ENCODE peak calls at places on chromosome 3, in six cellular contexts. One of them, this sample, is unnamed.

GRCh38 chr3:137191133-137191923 is 233.5 kb downstream of the IL20RB start:
- DNase-seq in AG04450: no peak
- DNase-seq in amygdala: no peak
- DNase-seq in GM13976: no peak
- DNase-seq in fibroblast of gingiva: no peak
- DNase-seq in head of caudate nucleus: no peak
- DNase-seq in this sample: no peak

GRCh38 chr3:17032407-17033034 is 147.8 kb downstream of the PLCL2 start:
- DNase-seq in AG04450: no peak
- DNase-seq in amygdala: no peak
- DNase-seq in GM13976: no peak
- DNase-seq in fibroblast of gingiva: peak
- DNase-seq in head of caudate nucleus: no peak
- DNase-seq in this sample: peak

GRCh38 chr3:53223025-53223424 is 32.8 kb downstream of the TKT start:
- DNase-seq in AG04450: no peak
- DNase-seq in amygdala: no peak
- DNase-seq in GM13976: no peak
- DNase-seq in fibroblast of gingiva: no peak
- DNase-seq in head of caudate nucleus: no peak
- DNase-seq in this sample: no peak

GRCh38 chr3:59480486-59480995 is 430.7 kb upstream of the CFAP20DC start:
- DNase-seq in AG04450: peak
- DNase-seq in amygdala: no peak
- DNase-seq in GM13976: no peak
- DNase-seq in fibroblast of gingiva: peak
- DNase-seq in head of caudate nucleus: no peak
- DNase-seq in this sample: no peak

GRCh38 chr3:130354430-130354829 is 9.0 kb downstream of the COL6A5 start:
- DNase-seq in AG04450: no peak
- DNase-seq in amygdala: no peak
- DNase-seq in GM13976: no peak
- DNase-seq in fibroblast of gingiva: peak
- DNase-seq in head of caudate nucleus: no peak
- DNase-seq in this sample: no peak

GRCh38 chr3:12107071-12107713 is 51.5 kb downstream of the TIMP4 start:
- DNase-seq in AG04450: no peak
- DNase-seq in amygdala: no peak
- DNase-seq in GM13976: no peak
- DNase-seq in fibroblast of gingiva: no peak
- DNase-seq in head of caudate nucleus: no peak
- DNase-seq in this sample: no peak

GRCh38 chr3:68129065-68129464 is 474.7 kb upstream of the SUCLG2 start:
- DNase-seq in AG04450: no peak
- DNase-seq in amygdala: no peak
- DNase-seq in GM13976: no peak
- DNase-seq in fibroblast of gingiva: no peak
- DNase-seq in head of caudate nucleus: no peak
- DNase-seq in this sample: no peak

GRCh38 chr3:55860040-55860439 is 372.9 kb upstream of the WNT5A start:
- DNase-seq in AG04450: peak
- DNase-seq in amygdala: no peak
- DNase-seq in GM13976: no peak
- DNase-seq in fibroblast of gingiva: peak
- DNase-seq in head of caudate nucleus: no peak
- DNase-seq in this sample: no peak

GRCh38 chr3:7517979-7518378 is 657.1 kb downstream of the GRM7 start:
- DNase-seq in AG04450: no peak
- DNase-seq in amygdala: no peak
- DNase-seq in GM13976: no peak
- DNase-seq in fibroblast of gingiva: no peak
- DNase-seq in head of caudate nucleus: no peak
- DNase-seq in this sample: no peak

GRCh38 chr3:126654571-126655393 is at the start of gene TXNRD3:
- DNase-seq in AG04450: no peak
- DNase-seq in amygdala: no peak
- DNase-seq in GM13976: peak
- DNase-seq in fibroblast of gingiva: peak
- DNase-seq in head of caudate nucleus: peak
- DNase-seq in this sample: peak

GRCh38 chr3:194240766-194241165 is 104.8 kb downstream of the HES1 start:
- DNase-seq in AG04450: no peak
- DNase-seq in amygdala: no peak
- DNase-seq in GM13976: no peak
- DNase-seq in fibroblast of gingiva: no peak
- DNase-seq in head of caudate nucleus: no peak
- DNase-seq in this sample: no peak

GRCh38 chr3:25594007-25594502 is 70.7 kb downstream of the TOP2B start:
- DNase-seq in AG04450: peak
- DNase-seq in amygdala: no peak
- DNase-seq in GM13976: no peak
- DNase-seq in fibroblast of gingiva: peak
- DNase-seq in head of caudate nucleus: no peak
- DNase-seq in this sample: peak

GRCh38 chr3:21216598-21216997 is 534.4 kb downstream of the ZNF385D start:
- DNase-seq in AG04450: no peak
- DNase-seq in amygdala: no peak
- DNase-seq in GM13976: no peak
- DNase-seq in fibroblast of gingiva: no peak
- DNase-seq in head of caudate nucleus: no peak
- DNase-seq in this sample: no peak

GRCh38 chr3:69197922-69198540 is 75.6 kb upstream of the LMOD3 start:
- DNase-seq in AG04450: no peak
- DNase-seq in amygdala: no peak
- DNase-seq in GM13976: no peak
- DNase-seq in fibroblast of gingiva: no peak
- DNase-seq in head of caudate nucleus: no peak
- DNase-seq in this sample: no peak

GRCh38 chr3:176663819-176664218 is 533.5 kb downstream of the TBL1XR1 start:
- DNase-seq in AG04450: peak
- DNase-seq in amygdala: peak
- DNase-seq in GM13976: no peak
- DNase-seq in fibroblast of gingiva: peak
- DNase-seq in head of caudate nucleus: no peak
- DNase-seq in this sample: peak

GRCh38 chr3:114623420-114624046 is 329.7 kb downstream of the TIGIT start:
- DNase-seq in AG04450: no peak
- DNase-seq in amygdala: no peak
- DNase-seq in GM13976: no peak
- DNase-seq in fibroblast of gingiva: peak
- DNase-seq in head of caudate nucleus: no peak
- DNase-seq in this sample: no peak